ENCODE peak calls at places on chromosome 10, in four cellular contexts. G, N, J and I are unnamed samples.

GRCh38 chr10:62726142-62726541 is 78.4 kb upstream of the ADO start:
- DNase-seq in G (no peak), N (no peak), J (no peak), I (no peak)

GRCh38 chr10:111030042-111030750 is 46.6 kb upstream of the ADRA2A start:
- DNase-seq in G (no peak), N (no peak), J (peak; percentile 9), I (no peak)

GRCh38 chr10:69461327-69462025 is 10.2 kb downstream of the TSPAN15 start:
- DNase-seq in G (no peak), N (no peak), J (no peak), I (no peak)

GRCh38 chr10:89702121-89702480 is 711 bp downstream of the KIF20B start:
- DNase-seq in G (peak; percentile 8), N (no peak), J (peak; percentile 11), I (peak; percentile 21)

GRCh38 chr10:34092891-34093290 is 722.2 kb downstream of the PARD3 start:
- DNase-seq in G (no peak), N (no peak), J (no peak), I (no peak)

GRCh38 chr10:30751678-30752331 is 122.3 kb upstream of the LYZL2 start:
- DNase-seq in G (peak; percentile 84), N (peak; percentile 35), J (peak; percentile 52), I (peak; percentile 60)

GRCh38 chr10:27679996-27680395 is 65.6 kb downstream of the MKX start:
- DNase-seq in G (no peak), N (no peak), J (no peak), I (no peak)

GRCh38 chr10:80132299-80133139 is at the start of gene PLAC9:
- DNase-seq in G (peak; percentile 60), N (no peak), J (no peak), I (no peak)

GRCh38 chr10:116742367-116743265 is at the start of gene HSPA12A:
- DNase-seq in G (peak; percentile 92), N (peak; percentile 89), J (peak; percentile 6), I (peak; percentile 77)

GRCh38 chr10:119161680-119162079 is 3.8 kb downstream of the SFXN4 start:
- DNase-seq in G (no peak), N (no peak), J (no peak), I (no peak)